ENCODE peak calls at places on chromosomes 6 and 20, in four cellular contexts. R, S, B and D are unnamed samples.
A peak's percentile ranks its signal among the peaks of the same experiment; 100 is the strongest.

GRCh38 chr6:14276667-14277404 is 159.3 kb downstream of the CD83 start:
- DNase-seq in R (no peak), S (no peak), B (peak; percentile 6), D (no peak)

GRCh38 chr20:2130668-2131067 is 29.0 kb downstream of the STK35 start:
- DNase-seq in R (no peak), S (no peak), B (no peak), D (no peak)

GRCh38 chr20:32989507-32990283 is 14.5 kb downstream of the SUN5 start:
- DNase-seq in R (no peak), S (no peak), B (no peak), D (no peak)

GRCh38 chr6:1906625-1907024 is 296.9 kb downstream of the FOXC1 start:
- DNase-seq in R (no peak), S (no peak), B (no peak), D (no peak)

GRCh38 chr20:20823469-20823868 is 111.0 kb upstream of the RALGAPA2 start:
- DNase-seq in R (no peak), S (no peak), B (no peak), D (no peak)

GRCh38 chr20:35248641-35249475 is 22.4 kb downstream of the MMP24 start:
- DNase-seq in R (no peak), S (no peak), B (no peak), D (no peak)

GRCh38 chr6:88013015-88013414 is 34.6 kb upstream of the SPACA1 start:
- DNase-seq in R (no peak), S (no peak), B (no peak), D (no peak)

GRCh38 chr6:20837189-20837588 is 302.9 kb downstream of the CDKAL1 start:
- DNase-seq in R (no peak), S (no peak), B (no peak), D (no peak)

GRCh38 chr6:163389354-163389753 is 25.2 kb upstream of the QKI start:
- DNase-seq in R (no peak), S (no peak), B (no peak), D (no peak)

GRCh38 chr6:40492126-40492525 is 95.0 kb downstream of the LRFN2 start:
- DNase-seq in R (no peak), S (no peak), B (no peak), D (no peak)

GRCh38 chr6:14858808-14859207 is 387.1 kb upstream of the JARID2 start:
- DNase-seq in R (no peak), S (no peak), B (no peak), D (no peak)

GRCh38 chr20:48676125-48676524 is 151.7 kb downstream of the PREX1 start:
- DNase-seq in R (no peak), S (no peak), B (no peak), D (no peak)